ENCODE peak calls at places on chromosomes 4 and X, in eight cellular contexts. One of them, this sample, is unnamed.

GRCh38 chr4:8744083-8744805 is 127.4 kb downstream of the HMX1 start:
- DNase-seq in RWPE2: no peak
- DNase-seq in CD4-positive, CD25-positive, alpha-beta regulatory T cell: no peak
- DNase-seq in adrenal gland: no peak
- DNase-seq in CD4-positive, alpha-beta memory T cell: no peak
- DNase-seq in hepatocyte: no peak
- DNase-seq in aorta: peak; percentile 18
- DNase-seq in fibroblast of lung: no peak
- DNase-seq in this sample: no peak

GRCh38 chr4:4990329-4990728 is 28.9 kb downstream of the CYTL1 start:
- DNase-seq in RWPE2: no peak
- DNase-seq in CD4-positive, CD25-positive, alpha-beta regulatory T cell: no peak
- DNase-seq in adrenal gland: no peak
- DNase-seq in CD4-positive, alpha-beta memory T cell: no peak
- DNase-seq in hepatocyte: peak; percentile 25
- DNase-seq in aorta: no peak
- DNase-seq in fibroblast of lung: no peak
- DNase-seq in this sample: no peak

GRCh38 chrX:102835504-102836146 is 101.4 kb upstream of the RAB40AL start:
- DNase-seq in RWPE2: no peak
- DNase-seq in CD4-positive, CD25-positive, alpha-beta regulatory T cell: no peak
- DNase-seq in adrenal gland: peak; percentile 23
- DNase-seq in CD4-positive, alpha-beta memory T cell: no peak
- DNase-seq in hepatocyte: peak; percentile 19
- DNase-seq in aorta: no peak
- DNase-seq in fibroblast of lung: no peak
- DNase-seq in this sample: peak; percentile 5

GRCh38 chr4:931194-931959 is 739 bp downstream of the GAK start:
- DNase-seq in RWPE2: no peak
- DNase-seq in CD4-positive, CD25-positive, alpha-beta regulatory T cell: no peak
- DNase-seq in adrenal gland: peak; percentile 40
- DNase-seq in CD4-positive, alpha-beta memory T cell: no peak
- DNase-seq in hepatocyte: peak; percentile 62
- DNase-seq in aorta: no peak
- DNase-seq in fibroblast of lung: peak; percentile 41
- DNase-seq in this sample: peak; percentile 19

GRCh38 chr4:16685536-16685935 is 212.9 kb downstream of the LDB2 start:
- DNase-seq in RWPE2: no peak
- DNase-seq in CD4-positive, CD25-positive, alpha-beta regulatory T cell: no peak
- DNase-seq in adrenal gland: no peak
- DNase-seq in CD4-positive, alpha-beta memory T cell: no peak
- DNase-seq in hepatocyte: no peak
- DNase-seq in aorta: no peak
- DNase-seq in fibroblast of lung: peak; percentile 83
- DNase-seq in this sample: no peak

GRCh38 chr4:82437285-82438005 is 7.1 kb downstream of the ENOPH1 start:
- DNase-seq in RWPE2: peak; percentile 81
- DNase-seq in CD4-positive, CD25-positive, alpha-beta regulatory T cell: no peak
- DNase-seq in adrenal gland: no peak
- DNase-seq in CD4-positive, alpha-beta memory T cell: no peak
- DNase-seq in hepatocyte: no peak
- DNase-seq in aorta: no peak
- DNase-seq in fibroblast of lung: peak; percentile 41
- DNase-seq in this sample: peak; percentile 37

GRCh38 chr4:25065451-25065850 is 34.7 kb upstream of the LGI2 start:
- DNase-seq in RWPE2: no peak
- DNase-seq in CD4-positive, CD25-positive, alpha-beta regulatory T cell: no peak
- DNase-seq in adrenal gland: no peak
- DNase-seq in CD4-positive, alpha-beta memory T cell: no peak
- DNase-seq in hepatocyte: no peak
- DNase-seq in aorta: no peak
- DNase-seq in fibroblast of lung: no peak
- DNase-seq in this sample: no peak

GRCh38 chr4:169079942-169080827 is 70.1 kb upstream of the CBR4 start:
- DNase-seq in RWPE2: no peak
- DNase-seq in CD4-positive, CD25-positive, alpha-beta regulatory T cell: no peak
- DNase-seq in adrenal gland: peak; percentile 22
- DNase-seq in CD4-positive, alpha-beta memory T cell: no peak
- DNase-seq in hepatocyte: peak; percentile 86
- DNase-seq in aorta: peak; percentile 73
- DNase-seq in fibroblast of lung: peak; percentile 84
- DNase-seq in this sample: peak; percentile 88

GRCh38 chrX:30653415-30654131 is at the start of gene GK:
- DNase-seq in RWPE2: no peak
- DNase-seq in CD4-positive, CD25-positive, alpha-beta regulatory T cell: peak; percentile 9
- DNase-seq in adrenal gland: peak; percentile 39
- DNase-seq in CD4-positive, alpha-beta memory T cell: no peak
- DNase-seq in hepatocyte: peak; percentile 25
- DNase-seq in aorta: peak; percentile 58
- DNase-seq in fibroblast of lung: no peak
- DNase-seq in this sample: peak; percentile 34

GRCh38 chr4:95288552-95288951 is 260.2 kb downstream of the UNC5C start:
- DNase-seq in RWPE2: no peak
- DNase-seq in CD4-positive, CD25-positive, alpha-beta regulatory T cell: no peak
- DNase-seq in adrenal gland: no peak
- DNase-seq in CD4-positive, alpha-beta memory T cell: no peak
- DNase-seq in hepatocyte: no peak
- DNase-seq in aorta: no peak
- DNase-seq in fibroblast of lung: peak; percentile 50
- DNase-seq in this sample: no peak

GRCh38 chrX:16491461-16491860 is 158.5 kb upstream of the S100G start:
- DNase-seq in RWPE2: no peak
- DNase-seq in CD4-positive, CD25-positive, alpha-beta regulatory T cell: no peak
- DNase-seq in adrenal gland: no peak
- DNase-seq in CD4-positive, alpha-beta memory T cell: no peak
- DNase-seq in hepatocyte: no peak
- DNase-seq in aorta: no peak
- DNase-seq in fibroblast of lung: peak; percentile 12
- DNase-seq in this sample: no peak

GRCh38 chr4:6472387-6473263 is at the start of gene PPP2R2C:
- DNase-seq in RWPE2: no peak
- DNase-seq in CD4-positive, CD25-positive, alpha-beta regulatory T cell: no peak
- DNase-seq in adrenal gland: no peak
- DNase-seq in CD4-positive, alpha-beta memory T cell: no peak
- DNase-seq in hepatocyte: no peak
- DNase-seq in aorta: no peak
- DNase-seq in fibroblast of lung: no peak
- DNase-seq in this sample: peak; percentile 41

GRCh38 chr4:6473264-6474052 is 1.0 kb upstream of the PPP2R2C start:
- DNase-seq in RWPE2: no peak
- DNase-seq in CD4-positive, CD25-positive, alpha-beta regulatory T cell: no peak
- DNase-seq in adrenal gland: no peak
- DNase-seq in CD4-positive, alpha-beta memory T cell: no peak
- DNase-seq in hepatocyte: no peak
- DNase-seq in aorta: no peak
- DNase-seq in fibroblast of lung: no peak
- DNase-seq in this sample: no peak

GRCh38 chr4:6470502-6471302 is 1.7 kb downstream of the PPP2R2C start:
- DNase-seq in RWPE2: no peak
- DNase-seq in CD4-positive, CD25-positive, alpha-beta regulatory T cell: no peak
- DNase-seq in adrenal gland: peak; percentile 31
- DNase-seq in CD4-positive, alpha-beta memory T cell: no peak
- DNase-seq in hepatocyte: peak; percentile 49
- DNase-seq in aorta: peak; percentile 68
- DNase-seq in fibroblast of lung: peak; percentile 41
- DNase-seq in this sample: peak; percentile 26

GRCh38 chr4:6471303-6472007 is 959 bp downstream of the PPP2R2C start:
- DNase-seq in RWPE2: no peak
- DNase-seq in CD4-positive, CD25-positive, alpha-beta regulatory T cell: no peak
- DNase-seq in adrenal gland: no peak
- DNase-seq in CD4-positive, alpha-beta memory T cell: no peak
- DNase-seq in hepatocyte: no peak
- DNase-seq in aorta: no peak
- DNase-seq in fibroblast of lung: no peak
- DNase-seq in this sample: no peak

DNA sequence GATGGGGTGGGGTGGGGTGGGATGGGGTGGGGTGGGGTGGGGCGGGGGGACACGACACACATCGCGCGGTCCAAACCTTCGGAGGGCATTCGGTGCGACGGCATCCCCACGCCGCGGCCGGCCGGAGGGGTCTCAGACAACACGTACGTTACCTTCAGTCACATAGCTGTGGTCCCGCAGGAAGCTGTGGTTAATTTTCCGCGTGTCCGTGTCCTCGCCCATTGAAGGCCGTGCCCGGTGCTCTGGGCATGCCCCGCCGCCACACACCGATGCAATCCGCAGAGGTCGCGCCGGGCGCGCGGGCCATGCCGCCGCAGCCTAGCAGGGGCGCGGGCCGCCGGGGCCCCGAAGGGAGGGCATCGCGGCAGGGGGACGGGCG is 417 bp downstream of the PPP2R2C start:
- DNase-seq in RWPE2: no peak
- DNase-seq in CD4-positive, CD25-positive, alpha-beta regulatory T cell: no peak
- DNase-seq in adrenal gland: no peak
- DNase-seq in CD4-positive, alpha-beta memory T cell: no peak
- DNase-seq in hepatocyte: no peak
- DNase-seq in aorta: no peak
- DNase-seq in fibroblast of lung: no peak
- DNase-seq in this sample: no peak
- H3K4me3 ChIP-seq in RWPE2: no peak overlapping the region
- H3K4me3 ChIP-seq in CD4-positive, CD25-positive, alpha-beta regulatory T cell: no peak overlapping the region
- H3K4me3 ChIP-seq in adrenal gland: no peak overlapping the region
- H3K4me3 ChIP-seq in CD4-positive, alpha-beta memory T cell: no peak overlapping the region
- H3K4me3 ChIP-seq in hepatocyte: no peak overlapping the region
- H3K4me3 ChIP-seq in aorta: peak overlapping the region; percentile 11
- H3K4me3 ChIP-seq in fibroblast of lung: no peak overlapping the region
- H3K4me3 ChIP-seq in this sample: peak overlapping the region; percentile 13

GRCh38 chr4:85598936-85599335 is 124.0 kb downstream of the ARHGAP24 start:
- DNase-seq in RWPE2: no peak
- DNase-seq in CD4-positive, CD25-positive, alpha-beta regulatory T cell: no peak
- DNase-seq in adrenal gland: no peak
- DNase-seq in CD4-positive, alpha-beta memory T cell: no peak
- DNase-seq in hepatocyte: no peak
- DNase-seq in aorta: no peak
- DNase-seq in fibroblast of lung: no peak
- DNase-seq in this sample: peak; percentile 3

GRCh38 chr4:85591361-85592098 is 116.6 kb downstream of the ARHGAP24 start:
- DNase-seq in RWPE2: no peak
- DNase-seq in CD4-positive, CD25-positive, alpha-beta regulatory T cell: no peak
- DNase-seq in adrenal gland: no peak
- DNase-seq in CD4-positive, alpha-beta memory T cell: no peak
- DNase-seq in hepatocyte: no peak
- DNase-seq in aorta: no peak
- DNase-seq in fibroblast of lung: peak; percentile 13
- DNase-seq in this sample: no peak

GRCh38 chr4:85595796-85596559 is 121.0 kb downstream of the ARHGAP24 start:
- DNase-seq in RWPE2: no peak
- DNase-seq in CD4-positive, CD25-positive, alpha-beta regulatory T cell: no peak
- DNase-seq in adrenal gland: no peak
- DNase-seq in CD4-positive, alpha-beta memory T cell: no peak
- DNase-seq in hepatocyte: no peak
- DNase-seq in aorta: no peak
- DNase-seq in fibroblast of lung: no peak
- DNase-seq in this sample: peak; percentile 26

GRCh38 chr4:85600501-85600900 is 125.6 kb downstream of the ARHGAP24 start:
- DNase-seq in RWPE2: no peak
- DNase-seq in CD4-positive, CD25-positive, alpha-beta regulatory T cell: no peak
- DNase-seq in adrenal gland: no peak
- DNase-seq in CD4-positive, alpha-beta memory T cell: no peak
- DNase-seq in hepatocyte: no peak
- DNase-seq in aorta: no peak
- DNase-seq in fibroblast of lung: no peak
- DNase-seq in this sample: no peak

DNA sequence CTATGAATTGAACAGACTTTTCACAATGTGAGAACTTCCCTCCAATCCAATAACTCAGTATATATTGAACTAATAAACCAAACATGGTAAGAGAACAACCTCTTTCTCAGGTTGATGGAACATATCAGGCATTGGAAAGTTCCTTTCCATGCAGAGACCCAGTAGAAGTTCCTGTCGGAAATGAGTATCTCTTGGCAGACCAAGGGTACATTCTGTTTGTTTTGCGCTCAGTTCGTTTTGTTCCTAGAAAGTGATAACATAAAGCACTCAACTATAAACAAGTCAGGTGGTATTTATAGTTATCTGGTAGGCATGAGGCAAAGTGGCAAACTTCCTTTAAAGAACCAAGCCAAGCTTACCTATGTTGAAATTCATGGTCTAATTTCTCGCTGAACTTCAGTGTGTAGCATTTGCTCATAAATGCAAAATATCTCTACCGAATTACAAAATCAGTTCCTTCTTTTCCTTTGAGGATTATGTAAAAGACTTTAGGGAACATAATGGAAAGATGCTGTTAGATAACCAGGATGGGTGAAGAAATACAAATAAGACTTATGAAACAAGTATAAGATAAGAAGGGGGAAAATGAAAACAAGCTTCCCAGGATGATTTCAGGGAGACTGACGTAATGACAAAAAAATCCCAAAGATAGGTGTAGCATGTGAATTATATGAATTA is 120.3 kb downstream of the ARHGAP24 start:
- DNase-seq in RWPE2: no peak
- DNase-seq in CD4-positive, CD25-positive, alpha-beta regulatory T cell: no peak
- DNase-seq in adrenal gland: no peak
- DNase-seq in CD4-positive, alpha-beta memory T cell: no peak
- DNase-seq in hepatocyte: no peak
- DNase-seq in aorta: no peak
- DNase-seq in fibroblast of lung: no peak
- DNase-seq in this sample: peak; percentile 54
- H3K27ac ChIP-seq in RWPE2: no peak overlapping the region
- H3K27ac ChIP-seq in CD4-positive, CD25-positive, alpha-beta regulatory T cell: no peak overlapping the region
- H3K27ac ChIP-seq in adrenal gland: no peak overlapping the region
- H3K27ac ChIP-seq in CD4-positive, alpha-beta memory T cell: no peak overlapping the region
- H3K27ac ChIP-seq in hepatocyte: peak overlapping the region; percentile 28
- H3K27ac ChIP-seq in aorta: no peak overlapping the region
- H3K27ac ChIP-seq in fibroblast of lung: no peak overlapping the region
- H3K27ac ChIP-seq in this sample: no peak overlapping the region

DNA sequence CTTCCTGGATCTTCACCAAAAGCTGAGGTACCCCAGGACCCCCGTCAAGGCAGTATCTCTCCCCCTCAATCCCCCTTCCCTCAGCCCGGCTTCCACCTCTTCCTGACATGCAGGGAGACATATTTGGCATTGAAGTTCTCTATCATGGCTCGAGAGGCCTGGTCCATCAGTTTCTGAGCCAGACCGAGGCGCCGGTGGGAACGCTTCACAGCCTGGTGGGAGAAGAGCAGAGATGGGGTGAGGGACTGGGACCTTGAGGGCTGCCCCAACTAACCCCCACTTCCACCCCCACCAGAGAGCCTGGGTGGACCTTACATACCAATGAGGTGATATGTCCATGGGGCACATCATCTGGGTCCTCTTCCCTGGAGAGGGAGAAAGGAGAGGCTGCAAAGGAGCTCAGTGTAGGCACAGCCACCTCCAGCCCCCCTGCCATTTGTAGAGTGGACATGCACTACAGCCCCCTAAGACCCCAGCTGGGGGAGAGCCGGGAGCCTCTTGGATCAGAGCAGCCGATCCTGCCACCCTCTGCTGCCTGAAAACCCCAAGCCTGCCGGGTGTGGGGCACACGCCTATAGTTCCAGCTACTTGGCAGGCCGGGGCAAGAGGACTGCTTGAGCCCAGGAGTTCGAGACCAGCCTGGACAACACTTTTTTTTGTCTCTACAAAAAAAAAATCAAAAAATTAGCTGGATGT is 2.5 kb downstream of the NAA10 start:
- DNase-seq in RWPE2: no peak
- DNase-seq in CD4-positive, CD25-positive, alpha-beta regulatory T cell: no peak
- DNase-seq in adrenal gland: no peak
- DNase-seq in CD4-positive, alpha-beta memory T cell: no peak
- DNase-seq in hepatocyte: no peak
- DNase-seq in aorta: peak; percentile 38
- DNase-seq in fibroblast of lung: no peak
- DNase-seq in this sample: no peak
- H3K4me1 ChIP-seq in RWPE2: no peaks in the 10 kb centered on the region
- H3K4me1 ChIP-seq in CD4-positive, CD25-positive, alpha-beta regulatory T cell: peaks cover 27% of the 10 kb centered on the region
- H3K4me1 ChIP-seq in adrenal gland: peaks cover 32% of the 10 kb centered on the region
- H3K4me1 ChIP-seq in CD4-positive, alpha-beta memory T cell: peaks cover 15% of the 10 kb centered on the region
- H3K4me1 ChIP-seq in hepatocyte: no peaks in the 10 kb centered on the region
- H3K4me1 ChIP-seq in aorta: no peaks in the 10 kb centered on the region
- H3K4me1 ChIP-seq in fibroblast of lung: no peaks in the 10 kb centered on the region
- H3K4me1 ChIP-seq in this sample: no peaks in the 10 kb centered on the region

GRCh38 chr4:184898793-184899192 is 73.0 kb upstream of the ACSL1 start:
- DNase-seq in RWPE2: no peak
- DNase-seq in CD4-positive, CD25-positive, alpha-beta regulatory T cell: no peak
- DNase-seq in adrenal gland: no peak
- DNase-seq in CD4-positive, alpha-beta memory T cell: no peak
- DNase-seq in hepatocyte: no peak
- DNase-seq in aorta: no peak
- DNase-seq in fibroblast of lung: no peak
- DNase-seq in this sample: no peak
- H3K4me3 ChIP-seq in RWPE2: no peak overlapping the region
- H3K4me3 ChIP-seq in CD4-positive, CD25-positive, alpha-beta regulatory T cell: no peak overlapping the region
- H3K4me3 ChIP-seq in adrenal gland: no peak overlapping the region
- H3K4me3 ChIP-seq in CD4-positive, alpha-beta memory T cell: no peak overlapping the region
- H3K4me3 ChIP-seq in hepatocyte: no peak overlapping the region
- H3K4me3 ChIP-seq in aorta: no peak overlapping the region
- H3K4me3 ChIP-seq in fibroblast of lung: no peak overlapping the region
- H3K4me3 ChIP-seq in this sample: no peak overlapping the region

This sample was measured in cardiac muscle cell.